ENCODE peak calls at places on chromosome 3, in six cellular contexts. O, Y, M, I, Z and B are unnamed samples.

GRCh38 chr3:2099779-2100191 is 1.1 kb downstream of the CNTN4 start:
- DNase-seq in O (no peak), Y (no peak), M (peak), I (no peak), Z (no peak), B (no peak)

GRCh38 chr3:113560845-113561623 is 28.7 kb downstream of the SIDT1 start:
- DNase-seq in O (no peak), Y (no peak), M (peak), I (no peak), Z (no peak), B (peak)

GRCh38 chr3:146414010-146414409 is 55.4 kb downstream of the PLSCR2 start:
- DNase-seq in O (no peak), Y (no peak), M (no peak), I (no peak), Z (no peak), B (no peak)

GRCh38 chr3:131538968-131539367 is 36.2 kb upstream of the MRPL3 start:
- DNase-seq in O (no peak), Y (no peak), M (no peak), I (no peak), Z (no peak), B (no peak)

GRCh38 chr3:157914882-157915281 is 191.3 kb downstream of the SHOX2 start:
- DNase-seq in O (no peak), Y (no peak), M (peak), I (no peak), Z (no peak), B (no peak)

GRCh38 chr3:59607628-59608027 is 557.8 kb upstream of the CFAP20DC start:
- DNase-seq in O (peak), Y (no peak), M (peak), I (no peak), Z (no peak), B (peak)

GRCh38 chr3:52346623-52347530 is 30.8 kb downstream of the DNAH1 start:
- DNase-seq in O (no peak), Y (no peak), M (no peak), I (no peak), Z (peak), B (no peak)

GRCh38 chr3:13565581-13566461 is 16.9 kb downstream of the FBLN2 start:
- DNase-seq in O (no peak), Y (no peak), M (no peak), I (no peak), Z (no peak), B (no peak)

GRCh38 chr3:69033470-69033869 is 18.7 kb downstream of the TMF1 start:
- DNase-seq in O (no peak), Y (no peak), M (no peak), I (no peak), Z (no peak), B (peak)

GRCh38 chr3:9311265-9311664 is 51.6 kb upstream of the THUMPD3 start:
- DNase-seq in O (no peak), Y (no peak), M (no peak), I (no peak), Z (no peak), B (peak)

GRCh38 chr3:60673123-60673522 is 578.1 kb downstream of the FHIT start:
- DNase-seq in O (no peak), Y (no peak), M (no peak), I (no peak), Z (no peak), B (no peak)

GRCh38 chr3:195788711-195789581 is 22.8 kb downstream of the MUC4 start:
- DNase-seq in O (no peak), Y (no peak), M (no peak), I (no peak), Z (no peak), B (no peak)

GRCh38 chr3:36729204-36730056 is 34.9 kb downstream of the DCLK3 start:
- DNase-seq in O (no peak), Y (no peak), M (peak), I (peak), Z (peak), B (peak)

GRCh38 chr3:134373942-134374790 is at the start of gene AMOTL2:
- DNase-seq in O (peak), Y (peak), M (peak), I (peak), Z (peak), B (peak)

GRCh38 chr3:29503969-29504368 is 223.1 kb downstream of the RBMS3 start:
- DNase-seq in O (peak), Y (no peak), M (no peak), I (no peak), Z (no peak), B (no peak)

GRCh38 chr3:8742921-8743605 is 9.5 kb downstream of the CAV3 start:
- DNase-seq in O (no peak), Y (no peak), M (no peak), I (no peak), Z (no peak), B (peak)